ENCODE peak calls at places on chromosomes 6 and 20, in five cellular contexts. I, Z, S, T and P are unnamed samples.

GRCh38 chr6:16361121-16361520 is 122.7 kb downstream of the GMPR start:
- DNase-seq in S (no peak), T (no peak), I (no peak), Z (no peak), P (no peak)

GRCh38 chr6:31940256-31940664 is 5.6 kb upstream of the CFB start:
- DNase-seq in Z (no peak), S (no peak), T (peak; percentile 3), I (no peak), P (no peak)

GRCh38 chr6:98839788-98840361 is 5.5 kb downstream of the POU3F2 start:
- DNase-seq in T (no peak), S (peak; percentile 10), I (peak; percentile 48), Z (no peak), P (no peak)

GRCh38 chr20:46000571-46001145 is 8.1 kb upstream of the MMP9 start:
- DNase-seq in T (no peak), Z (no peak), S (no peak), I (no peak), P (no peak)

GRCh38 chr20:61806995-61807394 is 258.7 kb downstream of the TAF4 start:
- DNase-seq in Z (no peak), T (no peak), I (no peak), S (no peak), P (no peak)

GRCh38 chr6:73712536-73712935 is 16.5 kb downstream of the CD109 start:
- DNase-seq in Z (no peak), S (no peak), T (no peak), I (no peak), P (no peak)

GRCh38 chr6:114419175-114419574 is 76.4 kb upstream of the HS3ST5 start:
- DNase-seq in S (no peak), T (no peak), Z (no peak), I (no peak), P (no peak)

GRCh38 chr20:63361507-63362425 is 617 bp upstream of the CHRNA4 start:
- DNase-seq in T (no peak), Z (no peak), I (peak; percentile 48), S (peak; percentile 40), P (no peak)

GRCh38 chr6:169288591-169288990 is 34.9 kb upstream of the THBS2 start:
- DNase-seq in I (no peak), T (peak; percentile 14), Z (peak; percentile 62), S (no peak), P (no peak)

GRCh38 chr6:144481527-144481926 is 196.4 kb downstream of the UTRN start:
- DNase-seq in Z (no peak), T (no peak), I (no peak), S (no peak), P (no peak)

GRCh38 chr6:15475872-15476271 is 187.0 kb downstream of the DTNBP1 start:
- DNase-seq in S (no peak), I (no peak), Z (no peak), T (no peak), P (no peak)

GRCh38 chr20:2593756-2594155 is 57.4 kb downstream of the TMC2 start:
- DNase-seq in Z (no peak), I (no peak), S (no peak), T (no peak), P (no peak)

GRCh38 chr20:17666491-17666890 is 15.6 kb downstream of the RRBP1 start:
- DNase-seq in T (no peak), I (no peak), S (no peak), Z (no peak), P (no peak)

GRCh38 chr6:31144296-31144969 is 5.6 kb upstream of the PSORS1C2 start:
- DNase-seq in Z (peak; percentile 31), I (no peak), S (no peak), T (no peak), P (no peak)

GRCh38 chr6:122653094-122653493 is 42.9 kb downstream of the PKIB start:
- DNase-seq in S (no peak), I (no peak), T (peak; percentile 52), Z (no peak), P (no peak)

GRCh38 chr6:41560440-41561192 is 14.4 kb downstream of the FOXP4 start:
- DNase-seq in I (peak; percentile 82), S (peak; percentile 79), Z (peak; percentile 81), T (no peak), P (no peak)

GRCh38 chr6:136873733-136874132 is 48.4 kb upstream of the SLC35D3 start:
- DNase-seq in S (peak; percentile 54), I (no peak), Z (no peak), T (no peak), P (no peak)

GRCh38 chr6:15421945-15422733 is 176.3 kb downstream of the JARID2 start:
- DNase-seq in T (no peak), S (no peak), I (no peak), Z (no peak), P (no peak)

GRCh38 chr20:34776177-34776576 is 49.3 kb downstream of the NCOA6 start:
- DNase-seq in Z (no peak), T (no peak), I (no peak), S (no peak), P (no peak)

GRCh38 chr20:2408111-2408510 is 27.4 kb downstream of the TGM6 start:
- DNase-seq in Z (no peak), T (no peak), S (no peak), I (no peak), P (no peak)

GRCh38 chr6:116099036-116099435 is 1.6 kb upstream of the NT5DC1 start:
- DNase-seq in T (no peak), I (no peak), S (no peak), Z (no peak), P (no peak)

GRCh38 chr6:11194399-11195274 is 37.8 kb downstream of the NEDD9 start:
- DNase-seq in S (no peak), T (no peak), I (no peak), Z (no peak), P (no peak)

GRCh38 chr20:58708246-58708931 is 15.8 kb downstream of the NPEPL1 start:
- DNase-seq in T (no peak), S (no peak), Z (peak; percentile 41), I (no peak), P (peak; percentile 6)

GRCh38 chr6:143180860-143181259 is 120.2 kb downstream of the AIG1 start:
- DNase-seq in I (no peak), Z (no peak), S (no peak), T (no peak), P (no peak)

GRCh38 chr6:56683882-56684281 is 41.2 kb upstream of the DST start:
- DNase-seq in T (peak; percentile 48), I (no peak), S (no peak), Z (no peak), P (no peak)

GRCh38 chr6:53056273-53056672 is 8.9 kb upstream of the FBXO9 start:
- DNase-seq in T (no peak), Z (no peak), I (peak; percentile 4), S (peak; percentile 60), P (no peak)

GRCh38 chr20:47102629-47103028 is 208.0 kb downstream of the EYA2 start:
- DNase-seq in S (no peak), Z (no peak), T (no peak), I (no peak), P (no peak)

GRCh38 chr6:34601706-34602105 is 45.6 kb upstream of the SPDEF start:
- DNase-seq in I (peak; percentile 77), T (no peak), S (no peak), Z (peak; percentile 73), P (no peak)